ENCODE peak calls at places on chromosomes 1 and 21, in nine cellular contexts. N is stimulated activated CD4-positive, alpha-beta T cell treated with anti-CD3 and anti-CD28 coated beads, Interleukin-1b, Interleukin-23, amount 100 ng/mL, for 4 hours; W is CD4-positive, CD25-positive, alpha-beta regulatory T cell; B is kidney tubule cell; O is MM.1S; V is iPS-NIHi11; S is NCI-H82; U is Calu3; H is HS-5. P is an unnamed sample.

GRCh38 chr1:87117761-87118160 is 203.3 kb downstream of the HS2ST1 start:
- DNase-seq in U (no peak), S (no peak), B (peak), H (peak), W (no peak), O (no peak), V (no peak), N (no peak), P (peak)

GRCh38 chr1:49225464-49225863 is 448.8 kb upstream of the BEND5 start:
- DNase-seq in B (peak), H (no peak), N (no peak), S (no peak), U (no peak), V (no peak), O (no peak), W (no peak), P (no peak)

GRCh38 chr1:89483757-89484077 is 40.9 kb upstream of the LRRC8B start:
- DNase-seq in S (no peak), O (no peak), U (no peak), H (no peak), W (no peak), B (no peak), V (no peak), N (no peak), P (no peak)

GRCh38 chr1:224058303-224058702 is 55.6 kb upstream of the FBXO28 start:
- DNase-seq in O (no peak), H (no peak), S (no peak), V (no peak), N (no peak), U (no peak), W (no peak), B (peak), P (no peak)

GRCh38 chr1:113246929-113247328 is 143.4 kb upstream of the MAGI3 start:
- DNase-seq in V (no peak), W (no peak), O (no peak), H (no peak), U (no peak), B (no peak), N (no peak), S (no peak), P (no peak)

GRCh38 chr1:56329970-56330369 is 249.4 kb downstream of the PLPP3 start:
- DNase-seq in S (peak), V (no peak), W (no peak), U (no peak), N (no peak), O (no peak), H (no peak), B (no peak), P (no peak)

GRCh38 chr1:18773753-18774152 is 85.7 kb downstream of the TAS1R2 start:
- DNase-seq in V (no peak), S (no peak), H (no peak), N (no peak), W (no peak), B (no peak), O (no peak), U (no peak), P (no peak)

GRCh38 chr1:175128523-175128922 is 60.9 kb downstream of the TNN start:
- DNase-seq in U (no peak), W (no peak), H (no peak), O (no peak), N (no peak), S (no peak), B (no peak), V (no peak), P (no peak)

GRCh38 chr1:53321776-53322602 is 5.9 kb downstream of the LRP8 start:
- DNase-seq in U (no peak), S (peak), B (no peak), V (no peak), H (no peak), N (no peak), O (no peak), W (no peak), P (no peak)

GRCh38 chr1:119220980-119221379 is 80.5 kb upstream of the WARS2 start:
- DNase-seq in U (no peak), S (peak), N (no peak), B (peak), H (no peak), V (no peak), O (no peak), W (no peak), P (no peak)

GRCh38 chr1:26692793-26693490 is 2.9 kb upstream of the ARID1A start:
- DNase-seq in O (peak), B (peak), U (peak), W (peak), S (peak), V (peak), H (peak), N (peak), P (peak)

GRCh38 chr1:165228676-165229075 is 127.8 kb downstream of the LMX1A start:
- DNase-seq in W (no peak), O (peak), B (no peak), N (no peak), U (no peak), H (no peak), S (no peak), V (peak), P (peak)

GRCh38 chr1:63835075-63835633 is 61.3 kb downstream of the ROR1 start:
- DNase-seq in H (no peak), N (no peak), B (peak), U (no peak), O (no peak), V (no peak), S (peak), W (no peak), P (no peak)

GRCh38 chr1:151693057-151693651 is 23.4 kb downstream of the CELF3 start:
- DNase-seq in B (peak), U (peak), V (peak), H (no peak), N (no peak), S (peak), O (no peak), W (peak), P (peak)

GRCh38 chr1:203644191-203644590 is 17.6 kb downstream of the ATP2B4 start:
- DNase-seq in U (no peak), O (no peak), V (no peak), S (no peak), B (no peak), W (no peak), N (no peak), H (no peak), P (no peak)

GRCh38 chr1:145962157-145963102 is 1.9 kb downstream of the ANKRD34A start:
- DNase-seq in W (no peak), B (no peak), N (peak), U (no peak), V (no peak), S (peak), H (no peak), O (no peak), P (peak)

GRCh38 chr1:187443939-187444338 is 615.2 kb downstream of the PLA2G4A start:
- DNase-seq in O (no peak), S (no peak), B (no peak), U (no peak), N (no peak), W (no peak), V (peak), H (no peak), P (no peak)

GRCh38 chr1:109011335-109011734 is 30.6 kb downstream of the WDR47 start:
- DNase-seq in N (no peak), U (no peak), W (no peak), S (no peak), O (no peak), B (no peak), V (no peak), H (no peak), P (no peak)

GRCh38 chr1:234340528-234340927 is 32.7 kb upstream of the COA6 start:
- DNase-seq in V (no peak), U (no peak), W (no peak), B (no peak), N (no peak), H (no peak), O (no peak), S (no peak), P (no peak)

GRCh38 chr1:91440845-91441244 is 36.2 kb upstream of the HFM1 start:
- DNase-seq in B (no peak), V (no peak), H (peak), S (peak), W (no peak), U (no peak), O (no peak), N (no peak), P (peak)

GRCh38 chr1:223712856-223713494 is 636 bp downstream of the CAPN2 start:
- DNase-seq in V (peak), B (no peak), U (peak), H (no peak), W (peak), O (no peak), S (peak), N (peak), P (no peak)

GRCh38 chr1:25004355-25004754 is 74.3 kb upstream of the RUNX3 start:
- DNase-seq in S (no peak), W (no peak), H (no peak), N (no peak), V (no peak), O (no peak), U (no peak), B (no peak), P (no peak)

GRCh38 chr1:27574001-27574781 is 29.8 kb downstream of the AHDC1 start:
- DNase-seq in N (no peak), U (no peak), O (no peak), W (no peak), V (no peak), S (no peak), H (no peak), B (no peak), P (no peak)

GRCh38 chr1:182357177-182357576 is 34.4 kb downstream of the GLUL start:
- DNase-seq in B (no peak), W (no peak), H (no peak), O (no peak), V (no peak), U (no peak), N (no peak), S (peak), P (no peak)

GRCh38 chr1:115980998-115981993 is 5.0 kb downstream of the SLC22A15 start:
- DNase-seq in H (peak), W (peak), B (peak), O (peak), V (peak), U (peak), N (no peak), S (peak), P (peak)

GRCh38 chr1:221672160-221672762 is 69.6 kb downstream of the DUSP10 start:
- DNase-seq in W (no peak), H (peak), U (no peak), B (peak), V (no peak), S (no peak), N (no peak), O (no peak), P (no peak)

GRCh38 chr1:18893120-18893519 is 9.2 kb downstream of the ALDH4A1 start:
- DNase-seq in N (no peak), H (no peak), B (no peak), W (no peak), S (no peak), V (no peak), O (no peak), U (no peak), P (no peak)

GRCh38 chr21:45497846-45498645 is 44.2 kb downstream of the SLC19A1 start:
- DNase-seq in U (no peak), N (no peak), S (no peak), B (no peak), O (no peak), V (no peak), W (no peak), H (no peak), P (no peak)

GRCh38 chr1:239963861-239964260 is 127.8 kb upstream of the FMN2 start:
- DNase-seq in O (no peak), W (no peak), B (no peak), H (no peak), U (no peak), S (peak), V (no peak), N (no peak), P (no peak)

GRCh38 chr1:33163621-33164071 is 18.2 kb downstream of the TRIM62 start:
- DNase-seq in W (no peak), S (no peak), H (no peak), V (peak), U (no peak), B (no peak), N (no peak), O (no peak), P (no peak)

GRCh38 chr1:11197359-11197758 is 8.2 kb downstream of the ANGPTL7 start:
- DNase-seq in W (no peak), H (no peak), N (no peak), O (no peak), B (no peak), S (no peak), U (no peak), V (no peak), P (no peak)

GRCh38 chr1:3543076-3544049 is 67.9 kb downstream of the MEGF6 start:
- DNase-seq in O (no peak), N (no peak), V (peak), W (no peak), H (peak), U (no peak), S (no peak), B (peak), P (peak)

GRCh38 chr21:42146821-42147220 is 72.1 kb upstream of the ABCG1 start:
- DNase-seq in W (no peak), N (no peak), U (no peak), S (no peak), O (no peak), V (no peak), H (no peak), B (no peak), P (no peak)

GRCh38 chr1:215104283-215104682 is 21.7 kb downstream of the KCNK2 start:
- DNase-seq in B (no peak), O (no peak), S (no peak), U (no peak), V (no peak), W (no peak), N (no peak), H (no peak), P (peak)